ENCODE peak calls at places on chromosomes 3 and 15, in six cellular contexts. D is LHCN-M2; H is GM12891; W is activated CD8-positive, alpha-beta memory T cell treated with anti-CD3 and anti-CD28 coated beads for 48 hours; C is neural progenitor cell; F is uterus. X is an unnamed sample.

GRCh38 chr15:62958528-62958927 is 84.0 kb upstream of the TPM1 start:
- DNase-seq in C (no peak), F (no peak), D (no peak), W (no peak), H (no peak), X (no peak)

GRCh38 chr15:70049115-70049514 is 48.6 kb downstream of the TLE3 start:
- DNase-seq in F (no peak), H (no peak), W (no peak), D (no peak), C (no peak), X (peak)

GRCh38 chr3:111210003-111210699 is 138.5 kb downstream of the NECTIN3 start:
- DNase-seq in F (no peak), H (no peak), C (no peak), D (peak), W (no peak), X (no peak)

GRCh38 chr3:124352143-124352528 is 360.2 kb upstream of the ROPN1 start:
- DNase-seq in H (no peak), C (no peak), D (no peak), F (no peak), W (no peak), X (no peak)

GRCh38 chr3:65177879-65178484 is 490.2 kb upstream of the ADAMTS9 start:
- DNase-seq in F (no peak), D (peak), W (no peak), H (no peak), C (no peak), X (no peak)

GRCh38 chr15:89114974-89115373 is 26.7 kb downstream of the ABHD2 start:
- DNase-seq in W (no peak), C (peak), F (peak), H (no peak), D (peak), X (no peak)

GRCh38 chr3:197908957-197909701 is 40.9 kb upstream of the RPL35A start:
- DNase-seq in H (no peak), D (no peak), W (no peak), F (no peak), C (no peak), X (no peak)

GRCh38 chr3:15610083-15610482 is 8.5 kb downstream of the BTD start:
- DNase-seq in F (no peak), D (peak), C (no peak), H (no peak), W (no peak), X (no peak)

GRCh38 chr15:90680371-90680935 is 36.7 kb upstream of the BLM start:
- DNase-seq in C (no peak), D (peak), W (no peak), H (no peak), F (peak), X (no peak)

GRCh38 chr3:120516142-120516541 is 65.3 kb upstream of the FSTL1 start:
- DNase-seq in D (no peak), C (no peak), H (no peak), F (no peak), W (no peak), X (no peak)

GRCh38 chr15:65327651-65328393 is 23.3 kb downstream of the RNU5B-1 start:
- DNase-seq in C (no peak), W (no peak), D (no peak), F (no peak), H (no peak), X (no peak)

GRCh38 chr15:100783760-100784492 is 95.7 kb upstream of the ALDH1A3 start:
- DNase-seq in D (no peak), F (peak), H (no peak), W (no peak), C (peak), X (no peak)

GRCh38 chr3:66504761-66505641 is 4.2 kb upstream of the LRIG1 start:
- DNase-seq in W (no peak), H (no peak), D (no peak), C (no peak), F (no peak), X (no peak)

GRCh38 chr3:50652709-50653108 is 22.0 kb upstream of the DOCK3 start:
- DNase-seq in W (no peak), C (peak), H (peak), D (peak), F (no peak), X (peak)

GRCh38 chr3:150308481-150308918 is 99.6 kb upstream of the TSC22D2 start:
- DNase-seq in W (no peak), D (no peak), C (no peak), F (no peak), H (no peak), X (no peak)

GRCh38 chr15:85649372-85649771 is 145.4 kb downstream of the KLHL25 start:
- DNase-seq in D (peak), H (no peak), C (no peak), W (no peak), F (no peak), X (peak)

GRCh38 chr3:107579372-107579771 is 56.6 kb downstream of the BBX start:
- DNase-seq in C (peak), D (no peak), W (no peak), H (no peak), F (no peak), X (no peak)

GRCh38 chr3:13548696-13549512 is at the start of gene FBLN2:
- DNase-seq in H (peak), D (no peak), W (no peak), C (peak), F (peak), X (peak)

GRCh38 chr15:63943829-63944680 is 102.2 kb downstream of the DAPK2 start:
- DNase-seq in W (no peak), D (no peak), F (no peak), H (no peak), C (no peak), X (no peak)

GRCh38 chr3:31427623-31428022 is 105.1 kb upstream of the STT3B start:
- DNase-seq in F (no peak), D (no peak), W (no peak), C (no peak), H (no peak), X (no peak)

GRCh38 chr15:61621146-61621545 is 392.0 kb upstream of the RORA start:
- DNase-seq in D (no peak), C (peak), F (no peak), W (no peak), H (no peak), X (peak)

GRCh38 chr3:169931747-169932520 is 20.6 kb downstream of the SAMD7 start:
- DNase-seq in F (no peak), D (no peak), H (no peak), C (no peak), W (no peak), X (no peak)

GRCh38 chr3:188683032-188683491 is 488.7 kb upstream of the TPRG1 start:
- DNase-seq in C (no peak), H (no peak), F (no peak), W (no peak), D (peak), X (no peak)

GRCh38 chr3:160402249-160403027 is 3.0 kb downstream of the SMC4 start:
- DNase-seq in W (no peak), D (peak), C (no peak), F (no peak), H (no peak), X (no peak)

GRCh38 chr3:128681277-128681829 is 30.7 kb upstream of the RPN1 start:
- DNase-seq in C (no peak), F (no peak), W (no peak), D (no peak), H (no peak), X (no peak)

GRCh38 chr15:74889882-74890768 is at the start of gene MPI:
- DNase-seq in W (peak), F (peak), H (peak), D (peak), C (peak), X (peak)

GRCh38 chr3:133211449-133211848 is 173.3 kb downstream of the TMEM108 start:
- DNase-seq in F (no peak), H (no peak), C (peak), W (no peak), D (peak), X (no peak)

GRCh38 chr3:169836058-169836941 is 23.6 kb upstream of the LRRC34 start:
- DNase-seq in H (no peak), D (no peak), W (no peak), F (no peak), C (peak), X (no peak)

GRCh38 chr3:43869491-43869890 is 178.8 kb downstream of the ABHD5 start:
- DNase-seq in F (no peak), C (no peak), H (no peak), W (no peak), D (no peak), X (no peak)

GRCh38 chr3:138761002-138761401 is 73.7 kb downstream of the PIK3CB start:
- DNase-seq in C (no peak), W (no peak), D (no peak), F (no peak), H (no peak), X (no peak)

GRCh38 chr3:177201707-177202397 is 4.6 kb upstream of the TBL1XR1 start:
- DNase-seq in F (no peak), D (no peak), C (no peak), W (peak), H (peak), X (no peak)

GRCh38 chr3:126567696-126568438 is 9.1 kb upstream of the C3orf22 start:
- DNase-seq in D (peak), W (no peak), F (no peak), H (no peak), C (peak), X (peak)

GRCh38 chr15:62413786-62414185 is 248.7 kb upstream of the C2CD4B start:
- DNase-seq in F (no peak), W (no peak), C (no peak), D (peak), H (no peak), X (no peak)

GRCh38 chr3:187261541-187261969 is 30.0 kb downstream of the MASP1 start:
- DNase-seq in F (no peak), C (no peak), D (no peak), W (no peak), H (no peak), X (no peak)

GRCh38 chr3:132071043-132071442 is 36.2 kb upstream of the CPNE4 start:
- DNase-seq in H (no peak), W (no peak), F (no peak), D (no peak), C (no peak), X (no peak)

GRCh38 chr3:95134693-95135375 is 1072.0 kb downstream of the NSUN3 start:
- DNase-seq in W (no peak), F (no peak), D (no peak), C (no peak), H (no peak), X (no peak)

GRCh38 chr3:39166134-39166710 is 12.8 kb upstream of the CSRNP1 start:
- DNase-seq in W (no peak), H (no peak), D (peak), C (no peak), F (no peak), X (no peak)